ENCODE peak calls at places on chromosome 11, in seven cellular contexts. C is GM20000, J is breast epithelium, V is ELF-1, P is fibroblast of gingiva, A is NCI-H446 treated with DMSO at 0.1 percent for 48 hours, Y is dermis microvascular lymphatic vessel endothelial cell. X is an unnamed sample.

GRCh38 chr11:73218106-73218829 is at the start of gene P2RY2:
- DNase-seq in C (peak; percentile 72), J (peak; percentile 82), P (no peak), V (peak; percentile 79), Y (no peak), A (no peak), X (no peak)

GRCh38 chr11:44388828-44389645 is 79.1 kb upstream of the ALX4 start:
- DNase-seq in Y (no peak), P (no peak), C (no peak), V (peak; percentile 18), J (no peak), A (no peak), X (no peak)

GRCh38 chr11:10261821-10262220 is 32.2 kb downstream of the SBF2 start:
- DNase-seq in C (no peak), J (no peak), P (no peak), Y (no peak), A (no peak), V (no peak), X (no peak)

GRCh38 chr11:32615422-32615821 is 31.8 kb downstream of the EIF3M start:
- DNase-seq in C (peak; percentile 13), Y (peak; percentile 6), A (no peak), V (no peak), P (no peak), J (no peak), X (no peak)

GRCh38 chr11:129861702-129862107 is 33.7 kb downstream of the NFRKB start:
- DNase-seq in V (peak; percentile 93), J (peak; percentile 92), P (peak; percentile 75), C (no peak), A (no peak), Y (peak; percentile 76), X (peak; percentile 78)

GRCh38 chr11:72378704-72379383 is 55.5 kb downstream of the CLPB start:
- DNase-seq in V (no peak), J (no peak), C (no peak), P (peak; percentile 69), Y (no peak), A (peak; percentile 77), X (no peak)

GRCh38 chr11:134272381-134273316 is 3.5 kb upstream of the GLB1L3 start:
- DNase-seq in A (no peak), J (no peak), Y (no peak), P (peak; percentile 28), C (no peak), V (peak; percentile 58), X (no peak)

GRCh38 chr11:46983598-46983997 is 47.0 kb downstream of the CSTPP1 start:
- DNase-seq in J (no peak), C (no peak), Y (no peak), P (no peak), A (no peak), V (no peak), X (no peak)

GRCh38 chr11:536841-537621 is at the start of gene LRRC56:
- DNase-seq in Y (peak; percentile 35), V (peak; percentile 90), C (peak; percentile 98), J (peak; percentile 83), P (peak; percentile 76), A (no peak), X (no peak)

GRCh38 chr11:31810779-31811647 is at the start of gene PAX6:
- DNase-seq in V (peak; percentile 86), P (no peak), J (peak; percentile 50), A (peak; percentile 100), Y (peak; percentile 15), C (peak; percentile 85), X (no peak)

GRCh38 chr11:100203789-100204188 is 483.3 kb upstream of the ARHGAP42 start:
- DNase-seq in Y (no peak), V (peak; percentile 3), P (no peak), J (no peak), A (no peak), C (no peak), X (no peak)

GRCh38 chr11:11786234-11786633 is 55.5 kb upstream of the USP47 start:
- DNase-seq in P (no peak), C (no peak), J (no peak), Y (no peak), A (no peak), V (no peak), X (no peak)

GRCh38 chr11:108647701-108648527 is 17.0 kb upstream of the DDX10 start:
- DNase-seq in A (peak; percentile 42), C (peak; percentile 55), V (peak; percentile 89), J (peak; percentile 88), P (peak; percentile 76), Y (peak; percentile 59), X (peak; percentile 72)

GRCh38 chr11:45104790-45105084 is 41.7 kb upstream of the PRDM11 start:
- DNase-seq in V (no peak), C (no peak), J (no peak), A (no peak), P (no peak), Y (no peak), X (no peak)

GRCh38 chr11:99422581-99423434 is 402.1 kb downstream of the CNTN5 start:
- DNase-seq in A (no peak), C (no peak), P (no peak), V (no peak), J (no peak), Y (no peak), X (no peak)